ENCODE peak calls at places on chromosomes 7 and 10, in ten cellular contexts. R, C, W, H, L, D, P, U, S and N are unnamed samples.

GRCh38 chr10:22148956-22149355 is 68.9 kb downstream of the EBLN1 start:
- DNase-seq in R (no peak), C (no peak), W (no peak), H (no peak), L (no peak), D (no peak), P (no peak), U (no peak), S (no peak), N (no peak)

GRCh38 chr7:157121184-157121715 is 17.5 kb upstream of the UBE3C start:
- DNase-seq in R (no peak), C (no peak), W (no peak), H (no peak), L (no peak), D (no peak), P (no peak), U (no peak), S (no peak), N (no peak)

GRCh38 chr7:24948739-24949138 is 31.2 kb downstream of the OSBPL3 start:
- DNase-seq in R (no peak), C (no peak), W (no peak), H (no peak), L (no peak), D (peak; percentile 17), P (no peak), U (no peak), S (no peak), N (no peak)

GRCh38 chr10:75014516-75015230 is 96.8 kb upstream of the SAMD8 start:
- DNase-seq in R (no peak), C (no peak), W (no peak), H (no peak), L (no peak), D (no peak), P (no peak), U (no peak), S (no peak), N (no peak)

GRCh38 chr7:20508109-20508508 is 107.4 kb upstream of the ABCB5 start:
- DNase-seq in R (no peak), C (no peak), W (no peak), H (no peak), L (no peak), D (no peak), P (no peak), U (no peak), S (no peak), N (no peak)

GRCh38 chr7:42104231-42104630 is 132.8 kb downstream of the GLI3 start:
- DNase-seq in R (no peak), C (no peak), W (no peak), H (no peak), L (no peak), D (no peak), P (no peak), U (no peak), S (no peak), N (no peak)

GRCh38 chr10:119734396-119735332 is 8.8 kb downstream of the INPP5F start:
- DNase-seq in R (no peak), C (no peak), W (no peak), H (no peak), L (no peak), D (no peak), P (no peak), U (no peak), S (no peak), N (no peak)

GRCh38 chr7:81484266-81484665 is 285.6 kb downstream of the HGF start:
- DNase-seq in R (no peak), C (peak; percentile 21), W (no peak), H (peak; percentile 51), L (no peak), D (no peak), P (no peak), U (no peak), S (no peak), N (no peak)

GRCh38 chr10:99523251-99523773 is 9.4 kb upstream of the NKX2-3 start:
- DNase-seq in R (no peak), C (no peak), W (no peak), H (no peak), L (no peak), D (no peak), P (no peak), U (no peak), S (no peak), N (no peak)

GRCh38 chr10:131691481-131692090 is 209.2 kb upstream of the PPP2R2D start:
- DNase-seq in R (no peak), C (no peak), W (no peak), H (no peak), L (no peak), D (no peak), P (no peak), U (no peak), S (no peak), N (no peak)

GRCh38 chr7:47945261-47946015 is 2.8 kb downstream of the PKD1L1 start:
- DNase-seq in R (peak; percentile 82), C (peak; percentile 75), W (peak; percentile 24), H (peak; percentile 91), L (peak; percentile 55), D (peak; percentile 66), P (peak; percentile 80), U (peak; percentile 64), S (no peak), N (peak; percentile 70)

GRCh38 chr10:60869916-60870728 is 73.9 kb downstream of the RHOBTB1 start:
- DNase-seq in R (no peak), C (no peak), W (no peak), H (no peak), L (no peak), D (no peak), P (no peak), U (no peak), S (no peak), N (no peak)

GRCh38 chr10:16902606-16903005 is 85.4 kb upstream of the RSU1 start:
- DNase-seq in R (no peak), C (no peak), W (no peak), H (no peak), L (no peak), D (no peak), P (no peak), U (no peak), S (no peak), N (no peak)

GRCh38 chr7:155362380-155363145 is 64.9 kb downstream of the INSIG1 start:
- DNase-seq in R (no peak), C (no peak), W (no peak), H (peak; percentile 8), L (no peak), D (no peak), P (no peak), U (no peak), S (no peak), N (no peak)

GRCh38 chr10:16999665-17000451 is 129.8 kb downstream of the CUBN start:
- DNase-seq in R (no peak), C (no peak), W (no peak), H (peak; percentile 57), L (no peak), D (no peak), P (no peak), U (no peak), S (no peak), N (no peak)